ENCODE peak calls at places on chromosomes 3 and 15, in four cellular contexts. J is cardiac septum, E is NCI-H2029, Z is thoracic aorta. L is an unnamed sample.
A peak's percentile ranks its signal among the peaks of the same experiment; 100 is the strongest.

GRCh38 chr15:66065325-66065724 is 188.2 kb downstream of the MEGF11 start:
- DNase-seq in J (no peak), E (no peak), Z (no peak), L (no peak)

GRCh38 chr3:95237783-95238182 is 1174.9 kb downstream of the NSUN3 start:
- DNase-seq in J (no peak), E (no peak), Z (no peak), L (no peak)

GRCh38 chr15:82918162-82918561 is 34.4 kb downstream of the HOMER2 start:
- DNase-seq in J (no peak), E (no peak), Z (no peak), L (peak; percentile 86)

GRCh38 chr3:120496278-120496975 is 45.6 kb upstream of the FSTL1 start:
- DNase-seq in J (no peak), E (no peak), Z (no peak), L (no peak)

GRCh38 chr3:136428167-136428566 is 178.0 kb downstream of the PCCB start:
- DNase-seq in J (no peak), E (no peak), Z (no peak), L (no peak)

GRCh38 chr3:11159421-11159904 is 5.2 kb downstream of the HRH1 start:
- DNase-seq in J (peak; percentile 71), E (no peak), Z (no peak), L (peak; percentile 55)

GRCh38 chr3:106446271-106446670 is 577.5 kb upstream of the CBLB start:
- DNase-seq in J (no peak), E (no peak), Z (no peak), L (no peak)

GRCh38 chr3:11662392-11662990 is 18.8 kb upstream of the VGLL4 start:
- DNase-seq in J (no peak), E (no peak), Z (no peak), L (no peak)

GRCh38 chr3:183540501-183541234 is 14.8 kb downstream of the KLHL6 start:
- DNase-seq in J (no peak), E (no peak), Z (no peak), L (no peak)

GRCh38 chr15:68783226-68784054 is 37.3 kb downstream of the ANP32A start:
- DNase-seq in J (peak; percentile 83), E (no peak), Z (no peak), L (no peak)

GRCh38 chr3:16455001-16455400 is 58.5 kb downstream of the RFTN1 start:
- DNase-seq in J (no peak), E (peak; percentile 93), Z (no peak), L (no peak)

GRCh38 chr3:137110392-137110996 is 152.7 kb downstream of the IL20RB start:
- DNase-seq in J (no peak), E (no peak), Z (no peak), L (no peak)

GRCh38 chr3:168620854-168621253 is 525.1 kb upstream of the GOLIM4 start:
- DNase-seq in J (peak; percentile 70), E (no peak), Z (no peak), L (no peak)

GRCh38 chr3:161558256-161558655 is 61.6 kb downstream of the OTOL1 start:
- DNase-seq in J (no peak), E (peak; percentile 53), Z (no peak), L (no peak)

GRCh38 chr15:25852027-25852426 is 11.1 kb downstream of the ATP10A start:
- DNase-seq in J (peak; percentile 14), E (no peak), Z (no peak), L (no peak)

GRCh38 chr15:72271895-72272212 is 500 bp downstream of the PARP6 start:
- DNase-seq in J (no peak), E (no peak), Z (no peak), L (no peak)

GRCh38 chr15:98812711-98813441 is 164.5 kb downstream of the IGF1R start:
- DNase-seq in J (no peak), E (peak; percentile 46), Z (no peak), L (no peak)

GRCh38 chr3:176905331-176905730 is 292.0 kb downstream of the TBL1XR1 start:
- DNase-seq in J (no peak), E (no peak), Z (no peak), L (no peak)

GRCh38 chr15:90213123-90213817 is 12.1 kb downstream of the SEMA4B start:
- DNase-seq in J (no peak), E (no peak), Z (no peak), L (no peak)

GRCh38 chr3:169146112-169146665 is 517.3 kb downstream of the MECOM start:
- DNase-seq in J (peak; percentile 80), E (peak; percentile 15), Z (peak; percentile 13), L (no peak)

GRCh38 chr3:171445805-171446204 is 14.4 kb downstream of the TNIK start:
- DNase-seq in J (no peak), E (no peak), Z (no peak), L (no peak)

GRCh38 chr3:128917291-128917690 is 37.9 kb downstream of the ACAD9 start:
- DNase-seq in J (no peak), E (no peak), Z (no peak), L (no peak)

GRCh38 chr15:74460298-74460697 is 662 bp downstream of the UBL7 start:
- DNase-seq in J (no peak), E (no peak), Z (no peak), L (no peak)

GRCh38 chr3:159007331-159007730 is 205.5 kb downstream of the MFSD1 start:
- DNase-seq in J (no peak), E (no peak), Z (no peak), L (no peak)

L was measured in gastrocnemius medialis.